ENCODE peak calls at places on chromosomes 6 and 20, in six cellular contexts. I is WTC11; T is H4; N is fibroblast of lung; O is naive thymus-derived CD4-positive, alpha-beta T cell; Q is amygdala. R is an unnamed sample.

GRCh38 chr20:39857188-39857587 is 831.8 kb downstream of the MAFB start:
- DNase-seq in I (no peak), T (no peak), Q (no peak), O (no peak), N (peak), R (no peak)

GRCh38 chr20:63228786-63229185 is 6.9 kb upstream of the BIRC7 start:
- DNase-seq in N (no peak), I (no peak), Q (no peak), T (no peak), O (no peak), R (no peak)

GRCh38 chr6:167073679-167074274 is 49.1 kb upstream of the CCR6 start:
- DNase-seq in T (no peak), N (no peak), Q (no peak), I (no peak), O (no peak), R (no peak)

GRCh38 chr20:35478804-35479472 is 23.5 kb downstream of the CEP250 start:
- DNase-seq in N (no peak), O (no peak), Q (no peak), I (peak), T (no peak), R (no peak)

GRCh38 chr6:162377735-162378134 is 349.8 kb downstream of the PRKN start:
- DNase-seq in N (peak), I (no peak), T (no peak), Q (no peak), O (no peak), R (no peak)

GRCh38 chr6:35552285-35552917 is 39.7 kb upstream of the TULP1 start:
- DNase-seq in N (peak), O (peak), T (peak), I (peak), Q (no peak), R (no peak)

GRCh38 chr20:3987296-3987695 is 28.1 kb downstream of the RNF24 start:
- DNase-seq in I (no peak), N (no peak), Q (no peak), T (no peak), O (no peak), R (no peak)

GRCh38 chr6:151041686-151042085 is 176.2 kb downstream of the MTHFD1L start:
- DNase-seq in Q (no peak), I (no peak), O (no peak), T (no peak), N (no peak), R (no peak)

GRCh38 chr6:44494011-44494501 is 106.5 kb downstream of the CDC5L start:
- DNase-seq in N (peak), Q (no peak), I (no peak), T (peak), O (no peak), R (no peak)

GRCh38 chr6:54860739-54861138 is 14.2 kb downstream of the FAM83B start:
- DNase-seq in T (peak), N (peak), I (no peak), O (no peak), Q (no peak), R (no peak)

GRCh38 chr6:43719511-43719910 is 31.9 kb upstream of the MRPS18A start:
- DNase-seq in I (no peak), Q (no peak), N (no peak), T (no peak), O (no peak), R (no peak)

GRCh38 chr6:143745160-143746133 is 67.7 kb downstream of the PHACTR2 start:
- DNase-seq in Q (no peak), T (peak), N (peak), O (no peak), I (peak), R (peak)

GRCh38 chr6:131368077-131368911 is 204.7 kb upstream of the ARG1 start:
- DNase-seq in Q (peak), O (no peak), N (peak), I (no peak), T (peak), R (no peak)

GRCh38 chr20:22382742-22383141 is 201.6 kb downstream of the FOXA2 start:
- DNase-seq in T (no peak), I (no peak), N (no peak), O (no peak), Q (no peak), R (no peak)

GRCh38 chr6:152309648-152310047 is 327.5 kb downstream of the SYNE1 start:
- DNase-seq in O (peak), T (no peak), I (no peak), Q (no peak), N (no peak), R (no peak)

GRCh38 chr6:139109558-139109957 is 25.3 kb upstream of the HECA start:
- DNase-seq in O (no peak), Q (no peak), N (peak), T (peak), I (peak), R (no peak)

GRCh38 chr6:134421496-134421895 is 103.6 kb upstream of the SGK1 start:
- DNase-seq in T (no peak), Q (no peak), O (no peak), I (no peak), N (peak), R (no peak)

GRCh38 chr6:80439721-80440488 is 333.4 kb downstream of the BCKDHB start:
- DNase-seq in N (no peak), T (no peak), O (no peak), Q (no peak), I (no peak), R (no peak)

GRCh38 chr20:20075032-20075431 is 22.7 kb downstream of the CFAP61 start:
- DNase-seq in O (no peak), I (no peak), T (no peak), N (no peak), Q (no peak), R (no peak)

GRCh38 chr6:24898607-24899133 is 37.1 kb downstream of the RIPOR2 start:
- DNase-seq in N (no peak), O (no peak), I (no peak), Q (no peak), T (no peak), R (no peak)

GRCh38 chr6:1027795-1028569 is 283.9 kb upstream of the FOXQ1 start:
- DNase-seq in Q (no peak), O (no peak), I (no peak), T (no peak), N (peak), R (no peak)

GRCh38 chr6:121033091-121033490 is 301.2 kb downstream of the TBC1D32 start:
- DNase-seq in Q (no peak), N (no peak), T (no peak), I (no peak), O (no peak), R (no peak)

GRCh38 chr20:60345106-60345505 is 386.9 kb downstream of the CDH26 start:
- DNase-seq in O (no peak), T (no peak), I (peak), Q (no peak), N (no peak), R (no peak)

GRCh38 chr6:77450924-77451323 is 12.4 kb downstream of the HTR1B start:
- DNase-seq in Q (no peak), T (no peak), N (peak), O (no peak), I (no peak), R (no peak)

GRCh38 chr6:137956098-137956488 is 89.0 kb downstream of the TNFAIP3 start:
- DNase-seq in Q (no peak), T (no peak), O (no peak), I (no peak), N (no peak), R (no peak)

GRCh38 chr6:154792761-154793160 is 59.5 kb downstream of the SCAF8 start:
- DNase-seq in O (no peak), Q (no peak), N (no peak), I (no peak), T (no peak), R (no peak)

GRCh38 chr6:130313206-130313605 is 52.6 kb upstream of the TMEM200A start:
- DNase-seq in I (no peak), Q (no peak), T (no peak), N (no peak), O (no peak), R (no peak)

GRCh38 chr20:15593061-15593460 is 980.2 kb downstream of the KIF16B start:
- DNase-seq in Q (no peak), T (no peak), I (no peak), N (no peak), O (no peak), R (no peak)

GRCh38 chr6:128495536-128496333 is 24.7 kb downstream of the PTPRK start:
- DNase-seq in N (no peak), I (no peak), O (no peak), Q (no peak), T (no peak), R (no peak)